ENCODE peak calls at places on chromosome 3, in four cellular contexts. One of them, this sample, is unnamed.

GRCh38 chr3:117439812-117440211 is 730.2 kb downstream of the TUSC7 start:
- DNase-seq in neuronal stem cell: peak
- DNase-seq in SK-N-SH: peak
- DNase-seq in Karpas-422: no peak
- DNase-seq in this sample: no peak

GRCh38 chr3:129441215-129441614 is 1.2 kb downstream of the IFT122 start:
- DNase-seq in neuronal stem cell: no peak
- DNase-seq in SK-N-SH: no peak
- DNase-seq in Karpas-422: no peak
- DNase-seq in this sample: no peak

GRCh38 chr3:139906441-139906840 is 28.5 kb upstream of the CLSTN2 start:
- DNase-seq in neuronal stem cell: no peak
- DNase-seq in SK-N-SH: no peak
- DNase-seq in Karpas-422: no peak
- DNase-seq in this sample: peak

GRCh38 chr3:41224120-41224806 is 25.0 kb downstream of the CTNNB1 start:
- DNase-seq in neuronal stem cell: no peak
- DNase-seq in SK-N-SH: no peak
- DNase-seq in Karpas-422: no peak
- DNase-seq in this sample: no peak

GRCh38 chr3:53056442-53056841 is 10.6 kb upstream of the SFMBT1 start:
- DNase-seq in neuronal stem cell: no peak
- DNase-seq in SK-N-SH: peak
- DNase-seq in Karpas-422: peak
- DNase-seq in this sample: no peak

GRCh38 chr3:180980612-180981011 is 8.9 kb downstream of the DNAJC19 start:
- DNase-seq in neuronal stem cell: no peak
- DNase-seq in SK-N-SH: no peak
- DNase-seq in Karpas-422: no peak
- DNase-seq in this sample: no peak

GRCh38 chr3:128073807-128074206 is 21.6 kb downstream of the SEC61A1 start:
- DNase-seq in neuronal stem cell: no peak
- DNase-seq in SK-N-SH: no peak
- DNase-seq in Karpas-422: no peak
- DNase-seq in this sample: no peak

GRCh38 chr3:32459474-32459873 is 43.2 kb downstream of the CMTM6 start:
- DNase-seq in neuronal stem cell: no peak
- DNase-seq in SK-N-SH: no peak
- DNase-seq in Karpas-422: no peak
- DNase-seq in this sample: no peak

GRCh38 chr3:43405888-43406636 is 119.7 kb downstream of the SNRK start:
- DNase-seq in neuronal stem cell: no peak
- DNase-seq in SK-N-SH: no peak
- DNase-seq in Karpas-422: no peak
- DNase-seq in this sample: no peak

GRCh38 chr3:177318559-177318958 is 121.3 kb upstream of the TBL1XR1 start:
- DNase-seq in neuronal stem cell: no peak
- DNase-seq in SK-N-SH: no peak
- DNase-seq in Karpas-422: no peak
- DNase-seq in this sample: no peak
- H2AFZ ChIP-seq in neuronal stem cell: no peak
- H2AFZ ChIP-seq in SK-N-SH: no peak
- H2AFZ ChIP-seq in Karpas-422: no peak
- H2AFZ ChIP-seq in this sample: no peak

GRCh38 chr3:123448503-123449091 is at the start of gene ADCY5:
- DNase-seq in neuronal stem cell: peak
- DNase-seq in SK-N-SH: peak
- DNase-seq in Karpas-422: no peak
- DNase-seq in this sample: no peak

GRCh38 chr3:123446610-123447109 is 2.2 kb downstream of the ADCY5 start:
- DNase-seq in neuronal stem cell: no peak
- DNase-seq in SK-N-SH: no peak
- DNase-seq in Karpas-422: no peak
- DNase-seq in this sample: no peak

GRCh38 chr3:123449092-123449985 is 449 bp upstream of the ADCY5 start:
- DNase-seq in neuronal stem cell: peak
- DNase-seq in SK-N-SH: peak
- DNase-seq in Karpas-422: no peak
- DNase-seq in this sample: no peak

GRCh38 chr3:123447416-123447748 is 1.5 kb downstream of the ADCY5 start:
- DNase-seq in neuronal stem cell: no peak
- DNase-seq in SK-N-SH: no peak
- DNase-seq in Karpas-422: no peak
- DNase-seq in this sample: no peak

DNA sequence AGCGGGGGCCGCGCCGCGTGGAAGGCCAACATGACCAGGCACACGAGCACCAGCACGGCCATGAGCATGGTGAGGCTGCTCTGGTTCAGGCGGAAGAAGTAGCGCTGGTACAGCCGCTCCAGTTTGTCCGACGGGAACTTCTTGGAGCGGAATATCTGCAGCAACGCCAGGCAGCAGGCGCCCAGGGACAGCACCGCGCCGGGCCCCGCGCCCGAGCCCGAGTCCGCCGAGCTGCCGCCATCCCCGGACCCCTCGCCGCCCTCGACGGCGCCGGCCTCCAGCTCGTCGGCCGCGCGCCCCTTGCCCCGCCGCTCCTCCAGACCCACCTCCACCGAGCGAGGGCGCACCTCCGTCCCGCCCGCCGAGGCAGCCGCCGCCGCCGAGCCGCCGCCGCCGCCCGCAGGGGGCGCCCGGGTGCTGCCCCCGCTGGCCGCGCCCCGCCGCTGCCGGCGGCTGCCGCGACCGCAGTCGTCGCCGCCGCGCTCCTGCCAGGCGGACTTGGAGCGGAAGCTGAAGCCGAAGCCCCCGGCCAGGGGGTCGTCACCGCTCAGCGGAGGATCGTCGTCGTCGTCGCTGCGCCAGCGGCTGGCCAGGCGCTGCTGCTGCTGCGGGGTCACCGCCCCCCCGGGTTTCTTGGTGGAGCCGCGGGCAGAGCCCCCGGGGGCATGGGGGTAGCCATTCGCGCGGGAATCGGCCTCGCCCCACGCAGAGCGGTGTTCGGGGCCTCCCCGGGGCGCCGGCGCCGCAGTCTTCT is 964 bp downstream of the ADCY5 start:
- DNase-seq in neuronal stem cell: peak
- DNase-seq in SK-N-SH: peak
- DNase-seq in Karpas-422: no peak
- DNase-seq in this sample: no peak
- H3K9ac ChIP-seq in neuronal stem cell: peak
- H3K9ac ChIP-seq in SK-N-SH: no peak
- H3K9ac ChIP-seq in Karpas-422: no peak
- H3K9ac ChIP-seq in this sample: no peak

DNA sequence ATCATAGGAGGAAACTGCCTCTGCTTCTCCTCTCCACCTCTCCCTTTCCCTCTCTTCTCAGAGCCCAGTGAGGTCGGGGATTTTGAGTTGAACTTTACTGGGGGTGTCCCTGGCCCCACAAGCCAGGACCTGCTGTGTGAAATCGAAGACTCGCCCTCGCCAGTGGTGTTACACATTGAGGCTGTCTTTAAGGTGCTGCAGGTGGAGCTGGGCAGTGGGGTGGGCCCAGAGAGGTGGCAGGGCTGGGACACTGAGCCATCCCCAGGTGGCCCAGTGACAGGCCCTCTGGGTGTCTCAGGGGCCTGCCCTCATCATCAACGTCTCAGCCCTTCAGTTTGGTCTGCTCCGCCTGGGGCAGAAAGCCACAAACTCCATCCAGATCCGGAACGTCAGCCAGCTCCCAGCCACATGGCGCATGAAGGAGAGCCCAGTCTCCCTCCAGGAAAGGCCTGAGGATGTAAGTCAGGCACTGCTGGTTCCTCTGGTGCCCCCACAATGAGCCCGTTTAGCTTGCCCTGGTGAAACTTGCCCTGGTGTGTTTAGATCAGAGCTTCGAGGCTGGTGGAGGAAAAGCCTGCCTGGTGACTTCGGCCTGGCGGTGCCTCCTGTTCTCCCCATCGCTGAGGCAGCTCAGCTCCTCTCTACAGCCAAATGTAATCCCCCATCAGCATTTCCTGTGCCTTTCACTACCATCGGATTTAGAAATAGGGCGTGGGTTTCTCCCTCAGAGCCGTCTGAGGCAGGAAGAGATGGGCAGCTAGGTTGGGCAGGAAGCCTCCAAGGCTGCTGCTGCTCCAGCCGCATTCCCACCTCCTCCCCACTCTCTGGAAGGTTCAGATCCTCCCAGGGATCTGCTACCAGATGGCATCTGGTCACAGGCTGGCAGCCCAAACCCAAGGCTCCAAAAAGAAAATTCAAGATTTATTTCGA is 39.2 kb downstream of the ACAA1 start:
- DNase-seq in neuronal stem cell: no peak
- DNase-seq in SK-N-SH: no peak
- DNase-seq in Karpas-422: no peak
- DNase-seq in this sample: no peak
- H3K27ac ChIP-seq in neuronal stem cell: no peak
- H3K27ac ChIP-seq in SK-N-SH: no peak
- H3K27ac ChIP-seq in Karpas-422: no peak
- H3K27ac ChIP-seq in this sample: no peak

GRCh38 chr3:134378384-134378783 is 4.1 kb upstream of the AMOTL2 start:
- DNase-seq in neuronal stem cell: no peak
- DNase-seq in SK-N-SH: peak
- DNase-seq in Karpas-422: peak
- DNase-seq in this sample: no peak

GRCh38 chr3:134376385-134376765 is 2.1 kb upstream of the AMOTL2 start:
- DNase-seq in neuronal stem cell: no peak
- DNase-seq in SK-N-SH: no peak
- DNase-seq in Karpas-422: no peak
- DNase-seq in this sample: no peak

GRCh38 chr3:134376786-134377431 is 2.7 kb upstream of the AMOTL2 start:
- DNase-seq in neuronal stem cell: no peak
- DNase-seq in SK-N-SH: no peak
- DNase-seq in Karpas-422: no peak
- DNase-seq in this sample: no peak

GRCh38 chr3:134378818-134379217 is 4.6 kb upstream of the AMOTL2 start:
- DNase-seq in neuronal stem cell: no peak
- DNase-seq in SK-N-SH: no peak
- DNase-seq in Karpas-422: no peak
- DNase-seq in this sample: no peak

GRCh38 chr3:134377896-134378295 is 3.6 kb upstream of the AMOTL2 start:
- DNase-seq in neuronal stem cell: no peak
- DNase-seq in SK-N-SH: no peak
- DNase-seq in Karpas-422: no peak
- DNase-seq in this sample: no peak
- H2AFZ ChIP-seq in neuronal stem cell: no peak
- H2AFZ ChIP-seq in SK-N-SH: no peak
- H2AFZ ChIP-seq in Karpas-422: no peak
- H2AFZ ChIP-seq in this sample: no peak

This sample was measured in keratinocyte.